ENCODE peak calls at places on chromosomes 2 and 18, in six cellular contexts. One of them, this sample, is unnamed.

GRCh38 chr2:30979822-30980245 is 158.4 kb downstream of the GALNT14 start:
- DNase-seq in tibial artery: peak; percentile 89
- DNase-seq in stimulated activated CD4-positive, alpha-beta T cell treated with anti-CD3 and anti-CD28 coated beads, Interleukin-12 subunit alpha, Interleukin-12 subunit beta, amount 100 ng/mL, for 4 hours: no peak
- DNase-seq in stromal cell of bone marrow: no peak
- DNase-seq in NCI-H1436: no peak
- DNase-seq in CD8-positive, alpha-beta T cell: no peak
- DNase-seq in this sample: no peak

GRCh38 chr18:34807106-34807796 is 97.2 kb downstream of the DTNA start:
- DNase-seq in NCI-H1436: no peak
- DNase-seq in tibial artery: no peak
- DNase-seq in stimulated activated CD4-positive, alpha-beta T cell treated with anti-CD3 and anti-CD28 coated beads, Interleukin-12 subunit alpha, Interleukin-12 subunit beta, amount 100 ng/mL, for 4 hours: no peak
- DNase-seq in CD8-positive, alpha-beta T cell: no peak
- DNase-seq in stromal cell of bone marrow: no peak
- DNase-seq in this sample: no peak

GRCh38 chr2:230664844-230665243 is 47.8 kb upstream of the CAB39 start:
- DNase-seq in stimulated activated CD4-positive, alpha-beta T cell treated with anti-CD3 and anti-CD28 coated beads, Interleukin-12 subunit alpha, Interleukin-12 subunit beta, amount 100 ng/mL, for 4 hours: no peak
- DNase-seq in stromal cell of bone marrow: no peak
- DNase-seq in CD8-positive, alpha-beta T cell: no peak
- DNase-seq in tibial artery: no peak
- DNase-seq in NCI-H1436: no peak
- DNase-seq in this sample: no peak

GRCh38 chr2:235499306-235499812 is 5.5 kb downstream of the AGAP1 start:
- DNase-seq in tibial artery: no peak
- DNase-seq in stimulated activated CD4-positive, alpha-beta T cell treated with anti-CD3 and anti-CD28 coated beads, Interleukin-12 subunit alpha, Interleukin-12 subunit beta, amount 100 ng/mL, for 4 hours: no peak
- DNase-seq in stromal cell of bone marrow: no peak
- DNase-seq in CD8-positive, alpha-beta T cell: no peak
- DNase-seq in NCI-H1436: no peak
- DNase-seq in this sample: no peak

GRCh38 chr2:142841788-142842187 is 35.7 kb upstream of the KYNU start:
- DNase-seq in stimulated activated CD4-positive, alpha-beta T cell treated with anti-CD3 and anti-CD28 coated beads, Interleukin-12 subunit alpha, Interleukin-12 subunit beta, amount 100 ng/mL, for 4 hours: no peak
- DNase-seq in CD8-positive, alpha-beta T cell: no peak
- DNase-seq in stromal cell of bone marrow: no peak
- DNase-seq in tibial artery: no peak
- DNase-seq in NCI-H1436: no peak
- DNase-seq in this sample: no peak

GRCh38 chr2:40371525-40372277 is 80.2 kb downstream of the SLC8A1 start:
- DNase-seq in tibial artery: peak; percentile 71
- DNase-seq in CD8-positive, alpha-beta T cell: no peak
- DNase-seq in NCI-H1436: peak; percentile 30
- DNase-seq in stromal cell of bone marrow: peak; percentile 80
- DNase-seq in stimulated activated CD4-positive, alpha-beta T cell treated with anti-CD3 and anti-CD28 coated beads, Interleukin-12 subunit alpha, Interleukin-12 subunit beta, amount 100 ng/mL, for 4 hours: no peak
- DNase-seq in this sample: peak; percentile 61

GRCh38 chr2:147204102-147204501 is 640.7 kb upstream of the ACVR2A start:
- DNase-seq in CD8-positive, alpha-beta T cell: no peak
- DNase-seq in stromal cell of bone marrow: peak; percentile 72
- DNase-seq in NCI-H1436: no peak
- DNase-seq in stimulated activated CD4-positive, alpha-beta T cell treated with anti-CD3 and anti-CD28 coated beads, Interleukin-12 subunit alpha, Interleukin-12 subunit beta, amount 100 ng/mL, for 4 hours: no peak
- DNase-seq in tibial artery: no peak
- DNase-seq in this sample: no peak

GRCh38 chr2:38690499-38691420 is 24.8 kb downstream of the GALM start:
- DNase-seq in NCI-H1436: no peak
- DNase-seq in CD8-positive, alpha-beta T cell: no peak
- DNase-seq in tibial artery: peak; percentile 59
- DNase-seq in stromal cell of bone marrow: peak; percentile 80
- DNase-seq in stimulated activated CD4-positive, alpha-beta T cell treated with anti-CD3 and anti-CD28 coated beads, Interleukin-12 subunit alpha, Interleukin-12 subunit beta, amount 100 ng/mL, for 4 hours: no peak
- DNase-seq in this sample: peak; percentile 94

GRCh38 chr2:189819297-189819704 is 35.1 kb downstream of the PMS1 start:
- DNase-seq in CD8-positive, alpha-beta T cell: no peak
- DNase-seq in stimulated activated CD4-positive, alpha-beta T cell treated with anti-CD3 and anti-CD28 coated beads, Interleukin-12 subunit alpha, Interleukin-12 subunit beta, amount 100 ng/mL, for 4 hours: no peak
- DNase-seq in tibial artery: no peak
- DNase-seq in NCI-H1436: no peak
- DNase-seq in stromal cell of bone marrow: peak; percentile 57
- DNase-seq in this sample: peak; percentile 13

GRCh38 chr2:3094999-3095958 is 282.3 kb downstream of the EIPR1 start:
- DNase-seq in CD8-positive, alpha-beta T cell: no peak
- DNase-seq in tibial artery: peak; percentile 57
- DNase-seq in stimulated activated CD4-positive, alpha-beta T cell treated with anti-CD3 and anti-CD28 coated beads, Interleukin-12 subunit alpha, Interleukin-12 subunit beta, amount 100 ng/mL, for 4 hours: no peak
- DNase-seq in NCI-H1436: no peak
- DNase-seq in stromal cell of bone marrow: no peak
- DNase-seq in this sample: no peak

GRCh38 chr18:68676913-68677312 is 38.0 kb downstream of the TMX3 start:
- DNase-seq in CD8-positive, alpha-beta T cell: no peak
- DNase-seq in NCI-H1436: no peak
- DNase-seq in stimulated activated CD4-positive, alpha-beta T cell treated with anti-CD3 and anti-CD28 coated beads, Interleukin-12 subunit alpha, Interleukin-12 subunit beta, amount 100 ng/mL, for 4 hours: no peak
- DNase-seq in stromal cell of bone marrow: no peak
- DNase-seq in tibial artery: no peak
- DNase-seq in this sample: no peak

GRCh38 chr2:129801575-129801974 is 177.9 kb upstream of the RAB6C start:
- DNase-seq in stimulated activated CD4-positive, alpha-beta T cell treated with anti-CD3 and anti-CD28 coated beads, Interleukin-12 subunit alpha, Interleukin-12 subunit beta, amount 100 ng/mL, for 4 hours: no peak
- DNase-seq in CD8-positive, alpha-beta T cell: no peak
- DNase-seq in stromal cell of bone marrow: peak; percentile 68
- DNase-seq in tibial artery: no peak
- DNase-seq in NCI-H1436: no peak
- DNase-seq in this sample: no peak

GRCh38 chr2:228768818-228769217 is 502.3 kb downstream of the PID1 start:
- DNase-seq in NCI-H1436: no peak
- DNase-seq in CD8-positive, alpha-beta T cell: no peak
- DNase-seq in stromal cell of bone marrow: peak; percentile 86
- DNase-seq in tibial artery: no peak
- DNase-seq in stimulated activated CD4-positive, alpha-beta T cell treated with anti-CD3 and anti-CD28 coated beads, Interleukin-12 subunit alpha, Interleukin-12 subunit beta, amount 100 ng/mL, for 4 hours: no peak
- DNase-seq in this sample: no peak

This sample was measured in foreskin melanocyte.